ENCODE peak calls at places on chromosomes 13 and 19, in ten cellular contexts. X is left lung; C is CD8-positive, alpha-beta T cell; Y is heart left ventricle; T is foreskin keratinocyte; J is lower lobe of right lung; O is HCT116; Q is psoas muscle; L is pancreas; N is mucosa of descending colon. V is an unnamed sample. For H3K4me1, the result is how much of the 10 kb centered on the place peaks cover.

GRCh38 chr13:107450426-107450825 is 764.9 kb downstream of the LIG4 start:
- ATAC-seq in T (no peak), C (no peak), Y (no peak), L (no peak), J (no peak), O (no peak), Q (no peak), N (no peak), X (no peak), V (no peak)

GRCh38 chr13:98488736-98489135 is 88.2 kb downstream of the STK24 start:
- ATAC-seq in L (no peak), T (no peak), O (no peak), Y (no peak), J (no peak), Q (no peak), N (no peak), C (no peak), X (no peak), V (no peak)

GRCh38 chr13:22161871-22162270 is 491.0 kb downstream of the FGF9 start:
- ATAC-seq in Q (no peak), N (no peak), T (no peak), C (no peak), J (no peak), O (no peak), L (no peak), Y (no peak), X (no peak), V (no peak)

GRCh38 chr13:111469916-111470506 is 149.6 kb downstream of the TEX29 start:
- ATAC-seq in T (no peak), C (no peak), J (no peak), X (no peak), Q (no peak), O (no peak), Y (no peak), L (no peak), N (no peak), V (no peak)

GRCh38 chr19:42452590-42452989 is 9.8 kb upstream of the CXCL17 start:
- ATAC-seq in X (no peak), T (no peak), C (no peak), N (no peak), O (no peak), Y (no peak), J (no peak), L (no peak), Q (no peak), V (no peak)

GRCh38 chr13:79307433-79307861 is 98.6 kb downstream of the RBM26 start:
- ATAC-seq in Q (no peak), J (peak), T (peak), O (no peak), C (no peak), N (no peak), L (peak), X (peak), Y (no peak), V (no peak)

GRCh38 chr13:58239774-58240268 is 608.3 kb downstream of the PCDH17 start:
- ATAC-seq in J (no peak), X (no peak), N (no peak), Y (peak), Q (no peak), L (no peak), C (no peak), O (no peak), T (no peak), V (peak)

GRCh38 chr13:110663044-110663443 is 42.9 kb downstream of the CARS2 start:
- ATAC-seq in O (no peak), X (no peak), T (no peak), Y (no peak), C (no peak), N (no peak), L (no peak), J (no peak), Q (no peak), V (no peak)

GRCh38 chr13:28493740-28494536 is 990 bp downstream of the FLT1 start:
- ATAC-seq in O (no peak), T (peak), N (peak), X (peak), Y (peak), J (peak), Q (peak), C (no peak), L (peak), V (no peak)

GRCh38 chr19:23312515-23312914 is 62.3 kb upstream of the ZNF724 start:
- ATAC-seq in L (no peak), X (no peak), Y (no peak), J (no peak), O (no peak), Q (peak), C (no peak), N (no peak), T (peak), V (no peak)

DNA sequence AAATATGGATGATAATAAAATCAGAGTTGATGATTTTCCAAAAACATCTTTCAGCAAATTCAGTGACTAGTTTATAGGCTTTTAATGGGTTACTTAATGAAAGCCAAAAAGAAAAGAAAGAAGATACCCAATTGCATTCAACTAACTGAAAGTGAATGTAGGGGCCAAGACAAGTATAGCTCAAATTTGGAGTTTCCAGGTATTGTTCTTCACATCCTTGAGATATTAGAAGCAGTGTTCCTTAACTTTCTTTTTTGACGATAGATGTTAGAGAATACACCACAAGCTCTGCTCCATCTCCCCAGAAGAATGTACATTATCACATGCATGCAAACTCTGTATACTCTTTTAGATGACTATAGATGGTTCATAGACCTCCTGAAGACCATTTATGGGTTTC is 43.6 kb downstream of the PDS5B start:
- ATAC-seq in Q (no peak), L (no peak), N (no peak), C (no peak), J (no peak), O (no peak), X (no peak), Y (no peak), T (no peak), V (no peak)
- H3K4me1 ChIP-seq in Q (under half), L (under half), N (under half), C (under half), J (under half), O (under half), X (under half), Y (under half), T (under half), V (half or more)

DNA sequence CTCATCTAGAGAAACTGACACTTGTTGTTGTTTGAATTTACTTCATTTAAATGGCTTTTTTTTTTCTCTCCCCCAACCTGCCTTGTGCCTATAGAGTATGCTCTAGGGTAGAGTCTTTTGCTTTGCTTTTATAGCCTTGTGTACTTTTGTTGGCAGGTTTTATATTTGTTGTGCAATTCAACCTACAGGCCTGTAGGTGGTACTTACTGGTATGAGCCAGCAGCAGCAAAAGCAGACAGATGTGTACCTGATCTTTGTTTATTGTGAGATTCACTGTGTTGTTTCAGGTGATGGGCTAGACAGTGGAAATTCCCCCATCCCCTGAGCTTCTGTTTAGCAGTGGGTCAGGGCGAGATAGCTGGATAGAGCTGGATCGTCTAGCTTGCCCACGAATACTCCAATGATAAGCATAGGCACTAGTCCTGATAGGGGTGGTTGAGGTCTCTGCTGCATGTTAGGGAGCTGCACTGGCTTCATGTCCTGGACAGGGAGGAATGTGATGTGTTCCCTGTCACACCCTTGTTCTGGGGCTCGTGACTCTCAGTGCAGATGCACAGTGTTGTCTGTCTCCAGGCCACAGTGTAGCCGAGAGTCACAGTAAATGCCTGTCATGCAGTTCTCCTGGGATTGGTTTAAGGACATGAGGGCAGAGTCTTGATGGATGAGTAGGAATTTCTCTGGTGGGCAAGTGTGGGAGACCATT is 21.3 kb downstream of the DNAJC3 start:
- ATAC-seq in L (peak), C (no peak), J (no peak), Y (peak), X (peak), Q (peak), T (peak), N (peak), O (peak), V (no peak)
- TF ChIP-seq CTCF in L (no peak), C (peak), J (no peak), Y (no peak), X (no peak), Q (no peak), T (peak), N (no peak), O (peak), V (no peak)

GRCh38 chr19:13062317-13062716 is 40.3 kb downstream of the LYL1 start:
- ATAC-seq in C (no peak), Y (no peak), L (no peak), O (no peak), N (no peak), T (no peak), J (no peak), Q (no peak), X (no peak), V (no peak)
- H3K4me1 ChIP-seq in C (under half), Y (half or more), L (under half), O (under half), N (under half), T (under half), J (half or more), Q (half or more), X (half or more), V (half or more)

GRCh38 chr19:10421240-10421948 is 1.1 kb downstream of the PDE4A start:
- ATAC-seq in Q (no peak), C (no peak), O (no peak), L (no peak), J (no peak), N (no peak), X (no peak), T (no peak), Y (no peak), V (no peak)
- TF ChIP-seq CTCF in Q (no peak), C (peak), O (peak), L (no peak), J (no peak), N (no peak), X (no peak), T (no peak), Y (no peak), V (no peak)

V was measured in gastroesophageal sphincter.